ENCODE peak calls at places on chromosomes 11 and 22, in eight cellular contexts. One of them, this sample, is unnamed.

GRCh38 chr11:83472328-83472727 is 186.2 kb upstream of the CCDC90B start:
- DNase-seq in OCI-LY7: no peak
- DNase-seq in AG04450: no peak
- DNase-seq in PC-9: no peak
- DNase-seq in psoas muscle: no peak
- DNase-seq in fibroblast of lung: no peak
- DNase-seq in HCT116: no peak
- DNase-seq in body of pancreas: no peak
- DNase-seq in this sample: no peak

GRCh38 chr22:20205964-20206708 is 55.3 kb upstream of the CCDC188 start:
- DNase-seq in AG04450: peak; percentile 11
- DNase-seq in psoas muscle: peak; percentile 61
- DNase-seq in body of pancreas: peak; percentile 77
- DNase-seq in PC-9: peak; percentile 49
- DNase-seq in fibroblast of lung: peak; percentile 46
- DNase-seq in HCT116: peak; percentile 75
- DNase-seq in OCI-LY7: peak; percentile 82
- DNase-seq in this sample: no peak

GRCh38 chr11:129279326-129280026 is 87.4 kb upstream of the ARHGAP32 start:
- DNase-seq in OCI-LY7: no peak
- DNase-seq in fibroblast of lung: peak; percentile 78
- DNase-seq in psoas muscle: peak; percentile 85
- DNase-seq in HCT116: peak; percentile 37
- DNase-seq in PC-9: peak; percentile 86
- DNase-seq in AG04450: no peak
- DNase-seq in body of pancreas: peak; percentile 84
- DNase-seq in this sample: peak; percentile 69

GRCh38 chr11:125402436-125402835 is 93.6 kb downstream of the FEZ1 start:
- DNase-seq in body of pancreas: no peak
- DNase-seq in PC-9: no peak
- DNase-seq in HCT116: no peak
- DNase-seq in psoas muscle: no peak
- DNase-seq in AG04450: no peak
- DNase-seq in OCI-LY7: no peak
- DNase-seq in fibroblast of lung: peak; percentile 73
- DNase-seq in this sample: no peak

GRCh38 chr22:37803636-37804371 is 3.9 kb upstream of the GCAT start:
- DNase-seq in PC-9: no peak
- DNase-seq in psoas muscle: no peak
- DNase-seq in AG04450: no peak
- DNase-seq in fibroblast of lung: no peak
- DNase-seq in HCT116: no peak
- DNase-seq in body of pancreas: no peak
- DNase-seq in OCI-LY7: no peak
- DNase-seq in this sample: no peak

GRCh38 chr11:95937358-95937757 is 13.5 kb upstream of the MTMR2 start:
- DNase-seq in OCI-LY7: no peak
- DNase-seq in AG04450: no peak
- DNase-seq in psoas muscle: no peak
- DNase-seq in HCT116: no peak
- DNase-seq in fibroblast of lung: no peak
- DNase-seq in body of pancreas: no peak
- DNase-seq in PC-9: no peak
- DNase-seq in this sample: no peak

GRCh38 chr22:40189979-40190378 is 12.3 kb downstream of the TNRC6B start:
- DNase-seq in OCI-LY7: no peak
- DNase-seq in fibroblast of lung: peak; percentile 71
- DNase-seq in HCT116: no peak
- DNase-seq in body of pancreas: no peak
- DNase-seq in AG04450: no peak
- DNase-seq in PC-9: no peak
- DNase-seq in psoas muscle: no peak
- DNase-seq in this sample: no peak

GRCh38 chr11:6387811-6388599 is 2.3 kb upstream of the SMPD1 start:
- DNase-seq in PC-9: no peak
- DNase-seq in OCI-LY7: no peak
- DNase-seq in fibroblast of lung: peak; percentile 47
- DNase-seq in HCT116: no peak
- DNase-seq in AG04450: no peak
- DNase-seq in body of pancreas: no peak
- DNase-seq in psoas muscle: no peak
- DNase-seq in this sample: no peak

GRCh38 chr11:12187399-12187798 is 77.0 kb downstream of the MICAL2 start:
- DNase-seq in AG04450: no peak
- DNase-seq in PC-9: no peak
- DNase-seq in fibroblast of lung: peak; percentile 93
- DNase-seq in body of pancreas: no peak
- DNase-seq in HCT116: no peak
- DNase-seq in psoas muscle: no peak
- DNase-seq in OCI-LY7: no peak
- DNase-seq in this sample: no peak

GRCh38 chr11:33695051-33695566 is 5.5 kb downstream of the C11orf91 start:
- DNase-seq in AG04450: no peak
- DNase-seq in body of pancreas: peak; percentile 90
- DNase-seq in fibroblast of lung: no peak
- DNase-seq in HCT116: no peak
- DNase-seq in PC-9: no peak
- DNase-seq in OCI-LY7: no peak
- DNase-seq in psoas muscle: no peak
- DNase-seq in this sample: no peak

GRCh38 chr11:94938399-94939055 is 34.8 kb downstream of the CWC15 start:
- DNase-seq in HCT116: no peak
- DNase-seq in OCI-LY7: no peak
- DNase-seq in AG04450: no peak
- DNase-seq in psoas muscle: peak; percentile 79
- DNase-seq in fibroblast of lung: peak; percentile 92
- DNase-seq in PC-9: no peak
- DNase-seq in body of pancreas: peak; percentile 64
- DNase-seq in this sample: no peak

GRCh38 chr11:47552086-47552580 is 799 bp downstream of the CELF1 start:
- DNase-seq in PC-9: peak; percentile 38
- DNase-seq in AG04450: no peak
- DNase-seq in psoas muscle: peak; percentile 34
- DNase-seq in fibroblast of lung: peak; percentile 70
- DNase-seq in HCT116: no peak
- DNase-seq in body of pancreas: no peak
- DNase-seq in OCI-LY7: peak; percentile 42
- DNase-seq in this sample: peak; percentile 18

GRCh38 chr11:107999759-108000455 is 8.8 kb upstream of the CUL5 start:
- DNase-seq in fibroblast of lung: peak; percentile 59
- DNase-seq in PC-9: no peak
- DNase-seq in body of pancreas: peak; percentile 3
- DNase-seq in psoas muscle: no peak
- DNase-seq in OCI-LY7: peak; percentile 72
- DNase-seq in AG04450: no peak
- DNase-seq in HCT116: peak; percentile 74
- DNase-seq in this sample: peak; percentile 62

GRCh38 chr11:42631223-42631843 is 680.5 kb upstream of the API5 start:
- DNase-seq in AG04450: no peak
- DNase-seq in PC-9: no peak
- DNase-seq in body of pancreas: no peak
- DNase-seq in HCT116: no peak
- DNase-seq in fibroblast of lung: peak; percentile 60
- DNase-seq in psoas muscle: no peak
- DNase-seq in OCI-LY7: peak; percentile 11
- DNase-seq in this sample: peak; percentile 34

GRCh38 chr11:129155745-129156144 is 36.4 kb downstream of the ARHGAP32 start:
- DNase-seq in psoas muscle: no peak
- DNase-seq in AG04450: no peak
- DNase-seq in HCT116: no peak
- DNase-seq in fibroblast of lung: no peak
- DNase-seq in OCI-LY7: no peak
- DNase-seq in body of pancreas: no peak
- DNase-seq in PC-9: no peak
- DNase-seq in this sample: no peak

GRCh38 chr11:35723493-35724284 is 61.1 kb downstream of the TRIM44 start:
- DNase-seq in fibroblast of lung: peak; percentile 3
- DNase-seq in OCI-LY7: no peak
- DNase-seq in body of pancreas: no peak
- DNase-seq in HCT116: no peak
- DNase-seq in PC-9: no peak
- DNase-seq in AG04450: no peak
- DNase-seq in psoas muscle: no peak
- DNase-seq in this sample: no peak

DNA sequence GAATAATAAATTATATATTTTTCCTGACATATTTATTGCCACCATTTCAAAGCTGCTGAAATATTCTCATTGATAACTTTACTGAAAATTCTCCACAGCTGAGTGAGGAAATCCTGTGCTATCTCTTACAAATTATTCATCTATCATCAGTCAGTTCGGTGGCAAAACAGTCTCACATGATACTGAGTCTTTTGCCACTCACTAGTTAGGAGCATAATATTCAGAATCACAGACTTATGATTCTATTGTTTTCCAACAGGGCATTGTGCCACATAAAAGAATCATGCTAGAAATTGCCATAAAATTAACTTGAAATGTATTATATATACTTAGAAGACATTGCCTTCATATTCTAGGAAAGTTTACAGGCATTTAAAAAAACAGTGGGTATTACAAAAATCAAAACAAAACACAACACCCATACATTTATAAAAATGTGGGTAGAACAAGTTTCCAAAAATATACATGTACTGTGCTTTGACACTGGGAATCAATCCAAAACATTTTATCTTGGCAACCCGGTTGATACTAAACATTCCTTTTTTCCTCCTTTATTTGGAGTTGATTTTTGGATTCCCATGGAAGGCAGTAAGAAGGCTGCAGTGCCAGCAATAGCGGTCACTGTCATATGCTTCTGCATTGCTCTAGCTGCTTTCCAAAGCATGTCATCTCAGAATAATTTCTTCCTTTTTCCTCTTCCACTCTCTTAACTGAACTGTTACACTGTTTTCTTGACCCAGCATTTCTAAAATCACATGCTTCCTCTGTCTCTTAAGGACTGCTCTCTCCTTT is 42.5 kb downstream of the ATG16L2 start:
- DNase-seq in PC-9: no peak
- DNase-seq in HCT116: no peak
- DNase-seq in OCI-LY7: no peak
- DNase-seq in fibroblast of lung: peak; percentile 23
- DNase-seq in psoas muscle: no peak
- DNase-seq in body of pancreas: no peak
- DNase-seq in AG04450: no peak
- DNase-seq in this sample: no peak
- TF ChIP-seq CTCF in PC-9: no peak
- TF ChIP-seq CTCF in HCT116: no peak
- TF ChIP-seq CTCF in OCI-LY7: no peak
- TF ChIP-seq CTCF in fibroblast of lung: no peak
- TF ChIP-seq CTCF in psoas muscle: no peak
- TF ChIP-seq CTCF in body of pancreas: no peak
- TF ChIP-seq CTCF in AG04450: no peak
- TF ChIP-seq CTCF in this sample: no peak

GRCh38 chr22:42615092-42615859 is 593 bp upstream of the POLDIP3 start:
- DNase-seq in OCI-LY7: peak; percentile 97
- DNase-seq in AG04450: peak; percentile 99
- DNase-seq in HCT116: peak; percentile 99
- DNase-seq in body of pancreas: peak; percentile 93
- DNase-seq in psoas muscle: peak; percentile 83
- DNase-seq in fibroblast of lung: peak; percentile 100
- DNase-seq in PC-9: peak; percentile 90
- DNase-seq in this sample: peak; percentile 95
- H3K4me3 ChIP-seq in OCI-LY7: peak overlapping the region; percentile 85
- H3K4me3 ChIP-seq in AG04450: peak overlapping the region; percentile 39
- H3K4me3 ChIP-seq in HCT116: peak overlapping the region; percentile 98
- H3K4me3 ChIP-seq in body of pancreas: no peak overlapping the region
- H3K4me3 ChIP-seq in psoas muscle: peak overlapping the region; percentile 96
- H3K4me3 ChIP-seq in fibroblast of lung: peak overlapping the region; percentile 46
- H3K4me3 ChIP-seq in PC-9: peak overlapping the region; percentile 100
- H3K4me3 ChIP-seq in this sample: peak overlapping the region; percentile 92

DNA sequence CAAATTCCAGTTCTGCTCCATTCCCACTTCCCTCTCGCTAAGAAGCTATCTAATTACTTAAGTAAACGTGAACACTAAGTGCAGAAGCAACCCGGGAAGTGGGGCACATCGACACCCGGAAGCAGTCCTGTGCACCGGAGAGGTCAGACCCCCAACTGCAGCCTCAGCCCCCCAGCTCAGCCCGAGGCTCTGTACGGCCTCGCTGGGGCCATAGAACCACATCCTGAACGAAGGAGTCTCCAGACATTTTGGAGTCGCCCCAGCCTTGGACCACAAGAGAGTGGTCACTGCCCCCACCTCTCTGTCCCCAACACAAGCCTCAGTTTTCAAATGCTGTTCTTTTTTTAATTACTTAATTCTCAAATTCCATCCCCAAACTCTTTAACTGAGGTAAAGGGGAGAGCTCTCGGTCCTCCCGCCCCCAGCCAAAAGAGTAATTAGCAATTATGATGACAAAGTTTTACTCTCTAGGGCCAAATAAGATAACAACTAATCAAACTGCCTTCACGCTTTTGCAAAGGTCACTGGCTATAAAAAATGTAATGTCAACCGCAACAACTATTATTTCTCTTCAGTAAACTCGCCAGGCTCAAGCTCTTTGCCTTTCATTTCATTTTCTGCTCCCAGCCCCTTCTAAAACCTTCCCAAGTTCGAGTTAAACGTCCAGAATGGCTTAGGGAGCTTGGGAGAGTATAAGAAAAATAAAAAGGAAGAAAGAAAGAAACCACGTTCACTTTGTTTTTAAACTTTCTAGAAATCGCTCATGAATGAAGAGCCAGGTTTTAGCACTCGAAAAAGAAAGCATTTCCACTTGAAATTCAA is 2.2 kb downstream of the PAX6 start:
- DNase-seq in fibroblast of lung: peak; percentile 32
- DNase-seq in AG04450: no peak
- DNase-seq in OCI-LY7: no peak
- DNase-seq in body of pancreas: no peak
- DNase-seq in HCT116: no peak
- DNase-seq in psoas muscle: no peak
- DNase-seq in PC-9: no peak
- DNase-seq in this sample: no peak
- H3K9me3 ChIP-seq in fibroblast of lung: no peaks in the 10 kb centered on the region
- H3K9me3 ChIP-seq in AG04450: peaks cover 27% of the 10 kb centered on the region
- H3K9me3 ChIP-seq in OCI-LY7: no peaks in the 10 kb centered on the region
- H3K9me3 ChIP-seq in body of pancreas: no peaks in the 10 kb centered on the region
- H3K9me3 ChIP-seq in HCT116: no peaks in the 10 kb centered on the region
- H3K9me3 ChIP-seq in psoas muscle: no peaks in the 10 kb centered on the region
- H3K9me3 ChIP-seq in PC-9: no peaks in the 10 kb centered on the region
- H3K9me3 ChIP-seq in this sample: no peaks in the 10 kb centered on the region

DNA sequence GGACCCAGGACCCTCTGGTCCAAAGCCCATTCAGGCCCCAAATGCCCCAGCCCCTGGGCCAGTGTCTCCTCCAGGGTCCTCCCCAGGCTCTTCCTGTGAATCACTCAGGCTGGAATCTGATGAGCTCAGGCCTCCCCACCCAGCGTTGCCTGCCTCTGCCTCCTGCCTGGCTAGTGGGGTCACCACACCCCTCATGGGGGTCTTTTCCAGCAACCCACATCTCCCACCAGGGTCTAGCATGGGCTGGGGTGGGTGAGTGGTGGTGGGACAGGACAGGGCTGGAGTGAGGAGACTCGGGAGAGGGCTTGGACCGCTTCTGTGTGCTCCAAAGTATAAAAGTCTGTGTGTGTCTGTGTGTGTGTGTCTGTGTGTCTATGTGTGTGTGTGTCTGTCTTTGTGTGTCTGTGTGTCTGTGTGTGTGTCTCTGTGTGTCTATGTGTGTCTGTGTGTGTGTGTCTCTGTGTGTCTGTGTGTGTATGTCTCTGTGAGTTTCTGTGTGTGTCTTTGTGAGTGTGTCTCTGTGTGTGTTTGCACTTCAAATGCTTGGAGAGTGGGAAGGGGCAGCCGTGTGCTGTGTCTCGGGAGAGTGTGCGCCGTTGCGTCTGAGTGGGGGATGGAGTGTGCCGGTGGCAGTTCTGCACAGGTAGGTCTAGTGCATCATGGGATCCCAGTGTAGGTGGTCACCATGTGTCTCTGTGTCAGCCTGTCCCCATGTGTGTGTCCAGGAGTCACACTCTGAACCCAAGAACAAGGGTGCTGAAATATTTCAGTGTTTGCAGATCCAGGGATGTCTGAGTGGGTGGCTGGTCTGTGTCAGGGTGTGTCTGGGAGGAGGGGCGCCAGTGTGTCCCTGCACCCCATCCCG is 8.8 kb downstream of the RIN1 start:
- DNase-seq in AG04450: no peak
- DNase-seq in HCT116: no peak
- DNase-seq in body of pancreas: no peak
- DNase-seq in PC-9: no peak
- DNase-seq in fibroblast of lung: peak; percentile 67
- DNase-seq in OCI-LY7: no peak
- DNase-seq in psoas muscle: peak; percentile 41
- DNase-seq in this sample: no peak
- TF ChIP-seq CTCF in AG04450: peak; percentile 25
- TF ChIP-seq CTCF in HCT116: no peak
- TF ChIP-seq CTCF in body of pancreas: no peak
- TF ChIP-seq CTCF in PC-9: no peak
- TF ChIP-seq CTCF in fibroblast of lung: no peak
- TF ChIP-seq CTCF in OCI-LY7: no peak
- TF ChIP-seq CTCF in psoas muscle: no peak
- TF ChIP-seq CTCF in this sample: no peak